ENCODE peak calls at places on chromosomes 12 and 14, in five cellular contexts. I is GM03348; L is nucleus accumbens; A is effector memory CD8-positive, alpha-beta T cell; H is ACHN. T is an unnamed sample.

GRCh38 chr12:101127521-101128219 is 82.4 kb downstream of the SLC5A8 start:
- DNase-seq in H (peak), L (no peak), A (no peak), I (peak), T (no peak)

GRCh38 chr14:36747411-36748184 is 85.9 kb downstream of the PAX9 start:
- DNase-seq in A (no peak), I (peak), H (peak), L (no peak), T (peak)

GRCh38 chr14:31781578-31781977 is 220.4 kb downstream of the NUBPL start:
- DNase-seq in A (no peak), H (peak), L (no peak), I (no peak), T (peak)

GRCh38 chr12:45703942-45704341 is 25.6 kb upstream of the ARID2 start:
- DNase-seq in H (no peak), L (no peak), I (no peak), A (no peak), T (no peak)

GRCh38 chr14:104895786-104896642 is 28.7 kb upstream of the PLD4 start:
- DNase-seq in L (no peak), H (no peak), A (no peak), I (no peak), T (peak)

GRCh38 chr14:69693145-69693544 is 73.8 kb upstream of the SRSF5 start:
- DNase-seq in I (no peak), L (no peak), A (no peak), H (no peak), T (no peak)

GRCh38 chr12:71671311-71671710 is 7.2 kb downstream of the THAP2 start:
- DNase-seq in A (no peak), L (no peak), I (no peak), H (no peak), T (no peak)

GRCh38 chr12:84919271-84919670 is 6.7 kb upstream of the SLC6A15 start:
- DNase-seq in A (no peak), L (no peak), I (peak), H (no peak), T (no peak)

GRCh38 chr14:44846232-44846824 is 115.4 kb downstream of the KLHL28 start:
- DNase-seq in A (peak), I (peak), L (no peak), H (peak), T (peak)

GRCh38 chr12:113070117-113070906 is 13.8 kb downstream of the DTX1 start:
- DNase-seq in I (no peak), A (peak), H (no peak), L (no peak), T (peak)

GRCh38 chr14:90551070-90551704 is 154.4 kb downstream of the CALM1 start:
- DNase-seq in L (no peak), H (no peak), A (no peak), I (no peak), T (no peak)

GRCh38 chr14:70398706-70399431 is 18.0 kb downstream of the SYNJ2BP start:
- DNase-seq in I (no peak), A (no peak), L (no peak), H (no peak), T (no peak)

GRCh38 chr12:132445884-132446471 is 44.0 kb upstream of the FBRSL1 start:
- DNase-seq in I (no peak), H (no peak), L (no peak), A (peak), T (peak)

GRCh38 chr12:66119229-66119869 is 11.2 kb downstream of the LLPH start:
- DNase-seq in A (no peak), I (peak), L (no peak), H (no peak), T (peak)

GRCh38 chr14:101004954-101005353 is 101.4 kb upstream of the RTL1 start:
- DNase-seq in H (no peak), L (no peak), I (no peak), A (no peak), T (peak)

GRCh38 chr12:116381744-116382455 is 104.4 kb upstream of the MED13L start:
- DNase-seq in I (peak), H (peak), A (no peak), L (no peak), T (no peak)

GRCh38 chr12:85658236-85658635 is 178.0 kb downstream of the RASSF9 start:
- DNase-seq in L (no peak), I (no peak), H (no peak), A (no peak), T (peak)

GRCh38 chr14:33755358-33755757 is 195.5 kb downstream of the EGLN3 start:
- DNase-seq in L (no peak), I (no peak), H (no peak), A (no peak), T (no peak)

GRCh38 chr14:90785474-90785873 is 30.8 kb downstream of the TTC7B start:
- DNase-seq in L (peak), H (peak), I (no peak), A (no peak), T (peak)

GRCh38 chr12:41466300-41466699 is 278.2 kb downstream of the PDZRN4 start:
- DNase-seq in I (no peak), A (no peak), L (no peak), H (no peak), T (no peak)

GRCh38 chr12:52632656-52633055 is 14.3 kb upstream of the KRT73 start:
- DNase-seq in H (no peak), I (no peak), L (no peak), A (no peak), T (no peak)

GRCh38 chr14:104252256-104253215 is 114.1 kb downstream of the KIF26A start:
- DNase-seq in L (no peak), I (no peak), H (no peak), A (no peak), T (no peak)

GRCh38 chr12:120887253-120888043 is 16.7 kb downstream of the SPPL3 start:
- DNase-seq in H (no peak), L (no peak), I (no peak), A (no peak), T (no peak)

GRCh38 chr12:56593909-56594621 is 36.1 kb downstream of the BAZ2A start:
- DNase-seq in I (peak), A (peak), L (peak), H (peak), T (peak)

GRCh38 chr14:44803239-44803905 is 158.4 kb downstream of the KLHL28 start:
- DNase-seq in I (peak), H (peak), L (no peak), A (no peak), T (peak)

GRCh38 chr12:121331268-121331667 is 20.9 kb downstream of the ANAPC5 start:
- DNase-seq in A (no peak), L (no peak), I (no peak), H (no peak), T (no peak)

GRCh38 chr12:113152835-113153814 is 3.6 kb downstream of the CFAP73 start:
- DNase-seq in L (peak), I (peak), A (peak), H (peak), T (peak)

GRCh38 chr12:63855299-63855698 is 10.8 kb downstream of the SRGAP1 start:
- DNase-seq in A (no peak), I (no peak), H (no peak), L (no peak), T (no peak)

GRCh38 chr12:16531623-16532022 is 74.3 kb downstream of the LMO3 start:
- DNase-seq in L (no peak), I (no peak), A (no peak), H (no peak), T (no peak)

GRCh38 chr12:77521458-77522115 is 309.1 kb upstream of the NAV3 start:
- DNase-seq in A (no peak), I (peak), H (no peak), L (no peak), T (no peak)

GRCh38 chr12:30827406-30828055 is 72.8 kb upstream of the CAPRIN2 start:
- DNase-seq in I (no peak), L (no peak), H (no peak), A (no peak), T (no peak)

GRCh38 chr12:53750812-53751335 is 905 bp downstream of the CISTR start:
- DNase-seq in L (no peak), A (no peak), H (no peak), I (no peak), T (no peak)

GRCh38 chr14:50312734-50313054 is 570 bp downstream of the DMAC2L start:
- DNase-seq in I (no peak), A (no peak), H (no peak), L (no peak), T (no peak)

GRCh38 chr12:49367381-49368239 is at the start of gene SPATS2:
- DNase-seq in A (no peak), H (peak), L (no peak), I (peak), T (no peak)

GRCh38 chr12:92078167-92079053 is 67.2 kb downstream of the BTG1 start:
- DNase-seq in I (peak), H (no peak), L (no peak), A (no peak), T (peak)

GRCh38 chr12:82650627-82651337 is 35.9 kb upstream of the TMTC2 start:
- DNase-seq in A (no peak), H (peak), I (no peak), L (no peak), T (peak)